ENCODE peak calls at places on chromosomes 12 and 14, in six cellular contexts. G is CD4-positive, alpha-beta T cell; A is RWPE1; S is AG04450; Y is left lung; M is CD8-positive, alpha-beta T cell. H is an unnamed sample.

GRCh38 chr12:31324845-31325523 is 966 bp downstream of the SINHCAF start:
- DNase-seq in G (peak), A (peak), M (peak), Y (peak), S (no peak), H (peak)

GRCh38 chr14:59510001-59510400 is 25.7 kb downstream of the JKAMP start:
- DNase-seq in M (no peak), G (no peak), Y (no peak), S (no peak), A (no peak), H (no peak)

GRCh38 chr12:53200458-53201169 is 6.4 kb downstream of the ITGB7 start:
- DNase-seq in Y (no peak), G (no peak), A (no peak), M (no peak), S (no peak), H (no peak)

GRCh38 chr12:51071663-51072062 is 11.7 kb downstream of the CSRNP2 start:
- DNase-seq in Y (no peak), G (no peak), A (no peak), S (peak), M (no peak), H (no peak)

GRCh38 chr12:91317324-91317723 is 134.7 kb upstream of the DCN start:
- DNase-seq in A (no peak), G (no peak), Y (no peak), M (no peak), S (no peak), H (no peak)

GRCh38 chr12:101116911-101117310 is 93.1 kb downstream of the SLC5A8 start:
- DNase-seq in M (no peak), A (no peak), Y (no peak), S (no peak), G (no peak), H (no peak)

GRCh38 chr12:130557876-130558770 is 158.0 kb downstream of the RIMBP2 start:
- DNase-seq in M (no peak), S (no peak), Y (no peak), A (no peak), G (no peak), H (no peak)

GRCh38 chr12:63294327-63294632 is 143.3 kb upstream of the AVPR1A start:
- DNase-seq in Y (no peak), A (peak), G (no peak), M (no peak), S (no peak), H (no peak)

GRCh38 chr12:50061946-50062725 is 4.7 kb downstream of the ASIC1 start:
- DNase-seq in Y (no peak), G (no peak), M (no peak), A (no peak), S (no peak), H (no peak)

GRCh38 chr12:50062733-50063452 is 5.5 kb downstream of the ASIC1 start:
- DNase-seq in G (no peak), Y (no peak), A (no peak), S (no peak), M (no peak), H (peak)

GRCh38 chr12:50066402-50066801 is 9.0 kb downstream of the ASIC1 start:
- DNase-seq in Y (no peak), S (peak), G (no peak), A (no peak), M (no peak), H (no peak)

GRCh38 chr12:50069069-50069468 is 11.7 kb downstream of the ASIC1 start:
- DNase-seq in Y (no peak), G (no peak), A (no peak), M (no peak), S (no peak), H (no peak)

DNA sequence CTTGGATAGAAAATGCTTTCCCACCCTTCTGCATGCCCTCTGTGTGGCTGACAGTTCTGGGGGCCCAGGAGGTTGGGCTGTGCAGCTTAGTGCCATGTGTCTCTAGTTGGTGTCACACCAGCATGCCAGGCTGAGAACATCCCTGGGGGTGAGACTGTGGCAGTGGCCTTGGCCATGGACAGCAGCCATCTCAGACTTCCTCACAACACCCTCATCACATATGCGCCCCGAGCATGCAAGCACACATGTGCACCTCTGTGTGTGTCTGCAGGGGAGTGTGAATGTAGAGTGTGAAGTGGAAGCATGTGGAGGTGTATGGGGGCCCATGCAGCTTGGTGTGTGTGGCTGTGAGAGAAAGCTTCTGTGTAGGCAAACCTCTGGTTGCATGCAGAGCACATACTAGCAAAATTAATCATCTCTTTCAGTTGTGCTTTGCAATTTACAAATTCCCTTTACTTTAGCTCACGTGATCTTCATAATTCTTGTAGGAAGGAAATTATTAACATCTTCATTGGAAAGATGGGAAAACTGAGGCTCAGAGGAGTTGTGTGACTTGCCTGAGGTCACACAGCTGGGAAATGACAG is 8.4 kb downstream of the ASIC1 start:
- DNase-seq in G (no peak), A (no peak), Y (no peak), S (no peak), M (no peak), H (no peak)
- H3K27ac ChIP-seq in G (no peak), A (no peak), Y (no peak), S (no peak), M (no peak), H (no peak)

GRCh38 chr14:96586921-96587822 is 85.0 kb downstream of the PAPOLA start:
- DNase-seq in G (no peak), A (no peak), S (no peak), M (peak), Y (no peak), H (no peak)

GRCh38 chr14:96584907-96585671 is 82.9 kb downstream of the PAPOLA start:
- DNase-seq in G (no peak), Y (no peak), A (no peak), S (no peak), M (peak), H (no peak)

GRCh38 chr14:96584199-96584906 is 82.2 kb downstream of the PAPOLA start:
- DNase-seq in A (peak), Y (no peak), M (peak), S (no peak), G (no peak), H (no peak)

GRCh38 chr14:96586056-96586455 is 83.9 kb downstream of the PAPOLA start:
- DNase-seq in S (no peak), M (peak), G (no peak), Y (no peak), A (no peak), H (no peak)

GRCh38 chr14:96585672-96586013 is 83.5 kb downstream of the PAPOLA start:
- DNase-seq in G (no peak), M (no peak), S (no peak), A (no peak), Y (no peak), H (no peak)
- H3K27ac ChIP-seq in G (no peak), M (no peak), S (no peak), A (no peak), Y (no peak), H (no peak)

DNA sequence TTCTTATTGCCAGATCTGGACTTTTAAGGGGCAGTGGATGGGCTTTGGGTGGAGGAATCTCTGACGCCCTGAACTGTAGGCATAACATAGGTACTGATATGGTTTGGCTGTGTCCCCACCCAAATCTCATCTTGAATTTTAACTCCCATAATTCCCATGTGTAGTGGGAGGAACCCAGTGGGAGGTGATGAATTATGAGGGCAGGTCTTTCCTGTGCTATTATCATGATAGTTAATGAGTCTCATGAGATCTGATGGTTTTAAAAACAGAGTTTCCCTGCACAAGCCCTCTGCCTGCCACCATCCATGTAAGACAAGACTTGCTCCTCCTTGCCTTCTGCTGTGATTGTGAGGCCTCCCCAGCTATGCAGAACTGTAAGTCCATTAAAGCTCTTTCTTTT is 160.0 kb upstream of the CRY1 start:
- DNase-seq in Y (no peak), A (no peak), G (no peak), M (no peak), S (no peak), H (no peak)
- H3K27ac ChIP-seq in Y (no peak), A (no peak), G (no peak), M (no peak), S (no peak), H (no peak)

GRCh38 chr14:70645892-70646291 is 4.2 kb downstream of the TTC9 start:
- DNase-seq in M (no peak), Y (no peak), A (no peak), G (no peak), S (no peak), H (no peak)
- H3K27ac ChIP-seq in M (peak), Y (no peak), A (no peak), G (peak), S (no peak), H (no peak)

GRCh38 chr12:52183544-52183910 is 8.3 kb downstream of the KRT80 start:
- DNase-seq in G (no peak), S (no peak), A (no peak), Y (no peak), M (no peak), H (no peak)
- H3K27ac ChIP-seq in G (no peak), S (no peak), A (peak), Y (no peak), M (no peak), H (no peak)

H was measured in caudate nucleus.